ENCODE peak calls at places on chromosomes 4 and X, in nine cellular contexts. S, U, E, N, C, X, K, I and G are unnamed samples.

GRCh38 chr4:157992038-157992706 is 180.7 kb downstream of the GASK1B start:
- DNase-seq in I (no peak), X (no peak), U (peak; percentile 73), N (peak; percentile 81), E (peak; percentile 45), S (peak; percentile 38), K (no peak), C (no peak), G (no peak)

GRCh38 chr4:94540476-94540875 is 88.7 kb downstream of the PDLIM5 start:
- DNase-seq in I (no peak), K (no peak), S (no peak), C (no peak), U (no peak), X (no peak), E (no peak), N (peak; percentile 75), G (no peak)

GRCh38 chr4:122576261-122577188 is 44.3 kb downstream of the IL21 start:
- DNase-seq in S (peak; percentile 35), I (no peak), C (no peak), K (no peak), N (peak; percentile 64), E (no peak), X (no peak), U (peak; percentile 36), G (no peak)

GRCh38 chrX:150486011-150486410 is 82.4 kb upstream of the MTM1 start:
- DNase-seq in X (peak; percentile 22), K (no peak), C (no peak), I (no peak), N (peak; percentile 61), E (peak; percentile 59), U (peak; percentile 24), S (peak; percentile 33), G (no peak)

GRCh38 chr4:8591626-8592365 is 769 bp upstream of the CPZ start:
- DNase-seq in C (no peak), I (no peak), E (no peak), N (no peak), X (peak; percentile 11), K (no peak), U (no peak), S (no peak), G (no peak)

GRCh38 chrX:152197425-152197824 is 59.0 kb upstream of the MAGEA10 start:
- DNase-seq in K (no peak), S (no peak), U (no peak), C (no peak), N (no peak), E (no peak), I (no peak), X (no peak), G (no peak)

GRCh38 chr4:122758033-122758432 is 25.5 kb downstream of the BBS12 start:
- DNase-seq in C (no peak), U (peak; percentile 28), E (no peak), I (no peak), N (peak; percentile 61), K (no peak), X (no peak), S (peak; percentile 29), G (no peak)

GRCh38 chr4:52376107-52376704 is 282.9 kb downstream of the USP46 start:
- DNase-seq in X (no peak), C (no peak), N (peak; percentile 77), I (no peak), S (peak; percentile 48), U (peak; percentile 33), E (no peak), K (no peak), G (no peak)

GRCh38 chr4:98527528-98527927 is 130.9 kb downstream of the TSPAN5 start:
- DNase-seq in K (no peak), C (no peak), N (no peak), U (no peak), X (no peak), I (no peak), E (no peak), S (no peak), G (no peak)

GRCh38 chr4:12144051-12144450 is 715.4 kb upstream of the HS3ST1 start:
- DNase-seq in S (no peak), N (no peak), E (no peak), X (no peak), U (no peak), K (no peak), I (no peak), C (no peak), G (no peak)

GRCh38 chrX:35617836-35618235 is 180.3 kb upstream of the MAGEB16 start:
- DNase-seq in X (no peak), N (no peak), I (no peak), C (no peak), E (no peak), U (no peak), K (no peak), S (no peak), G (no peak)

GRCh38 chr4:61248705-61249104 is 48.6 kb downstream of the ADGRL3 start:
- DNase-seq in X (no peak), I (no peak), C (no peak), E (no peak), N (peak; percentile 84), S (no peak), U (no peak), K (no peak), G (no peak)

GRCh38 chr4:155179216-155179615 is 29.2 kb upstream of the NPY2R start:
- DNase-seq in S (no peak), N (peak; percentile 83), K (no peak), U (peak; percentile 15), I (no peak), C (no peak), E (no peak), X (no peak), G (no peak)

GRCh38 chr4:188971125-188971524 is 831.9 kb downstream of the TRIML1 start:
- DNase-seq in I (no peak), C (no peak), X (no peak), N (peak; percentile 38), K (no peak), E (no peak), U (peak; percentile 13), S (peak; percentile 4), G (no peak)
- TF ChIP-seq CTCF in I (no peak), C (peak; percentile 8), X (peak; percentile 25), N (peak; percentile 54), K (no peak), E (no peak), U (peak; percentile 46), S (peak; percentile 53), G (peak; percentile 30)

GRCh38 chr4:26204911-26205368 is 115.9 kb upstream of the RBPJ start:
- DNase-seq in K (peak; percentile 97), I (no peak), X (peak; percentile 55), E (peak; percentile 98), S (no peak), U (no peak), N (no peak), C (no peak), G (no peak)

GRCh38 chr4:26204249-26204825 is 116.5 kb upstream of the RBPJ start:
- DNase-seq in E (peak; percentile 11), S (no peak), X (no peak), I (no peak), U (no peak), C (no peak), N (no peak), K (no peak), G (no peak)

GRCh38 chr4:26206981-26207380 is 113.8 kb upstream of the RBPJ start:
- DNase-seq in C (no peak), S (no peak), K (no peak), X (no peak), E (no peak), N (no peak), U (no peak), I (no peak), G (no peak)

GRCh38 chr4:26207631-26208030 is 113.2 kb upstream of the RBPJ start:
- DNase-seq in K (no peak), U (no peak), C (no peak), E (no peak), N (no peak), X (no peak), S (no peak), I (no peak), G (no peak)

GRCh38 chr4:26206339-26206738 is 114.5 kb upstream of the RBPJ start:
- DNase-seq in C (no peak), K (no peak), S (no peak), E (peak; percentile 43), X (no peak), U (no peak), I (no peak), N (peak; percentile 61), G (no peak)
- H3K4me1 ChIP-seq in C (peaks cover 29% of the 10 kb centered on the region), K (peaks cover 31% of the 10 kb centered on the region), S (no peaks in the 10 kb centered on the region), E (peaks cover 34% of the 10 kb centered on the region), X (peaks cover 24% of the 10 kb centered on the region), U (no peaks in the 10 kb centered on the region), I (no peaks in the 10 kb centered on the region), N (peaks cover 12% of the 10 kb centered on the region), G (no peaks in the 10 kb centered on the region)

DNA sequence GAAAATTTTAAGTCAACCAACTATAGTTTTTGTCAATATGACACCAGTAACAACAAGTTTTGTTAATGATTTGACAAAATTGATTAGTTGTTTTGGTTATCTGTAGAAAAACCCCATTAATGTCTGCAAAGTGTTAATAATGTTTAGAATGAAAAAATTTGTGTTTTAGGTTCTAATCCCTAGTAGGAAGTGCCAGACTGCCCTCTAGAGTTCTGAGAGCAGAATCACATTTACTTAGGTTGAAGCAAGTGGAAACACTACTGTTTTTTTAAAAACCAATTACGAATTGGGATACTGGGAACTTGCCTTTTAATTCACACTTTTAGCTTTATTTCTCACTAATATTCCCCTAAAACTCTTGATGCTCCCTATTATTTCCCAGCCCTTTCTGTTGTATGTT is 101.1 kb upstream of the CYLC1 start:
- DNase-seq in N (peak; percentile 36), C (no peak), E (no peak), X (no peak), S (peak; percentile 36), I (no peak), K (no peak), U (no peak), G (no peak)
- TF ChIP-seq CTCF in N (peak; percentile 68), C (no peak), E (no peak), X (peak; percentile 9), S (peak; percentile 74), I (no peak), K (peak; percentile 22), U (no peak), G (peak; percentile 24)

GRCh38 chrX:2694868-2695267 is 3.8 kb downstream of the CD99 start:
- DNase-seq in K (no peak), N (no peak), C (no peak), U (no peak), E (no peak), X (no peak), S (no peak), I (no peak), G (no peak)
- H3K4me1 ChIP-seq in K (no peaks in the 10 kb centered on the region), N (peaks cover 37% of the 10 kb centered on the region), C (peaks cover 90% of the 10 kb centered on the region), U (peaks cover 46% of the 10 kb centered on the region), E (peaks cover 59% of the 10 kb centered on the region), X (peaks cover 96% of the 10 kb centered on the region), S (peaks cover 59% of the 10 kb centered on the region), I (peaks cover 11% of the 10 kb centered on the region), G (peaks cover 71% of the 10 kb centered on the region)